ENCODE peak calls at places on chromosomes 4 and X, in five cellular contexts. F is HepG2, Z is A549, X is GM12878, S is H1. E is an unnamed sample.

GRCh38 chr4:145536044-145536443 is 54.4 kb downstream of the SMAD1 start:
- DNase-seq in F (no peak), Z (no peak), X (no peak), S (no peak), E (no peak)

GRCh38 chr4:21470531-21470930 is 478.0 kb downstream of the KCNIP4 start:
- DNase-seq in F (no peak), Z (no peak), X (no peak), S (no peak), E (no peak)

GRCh38 chr4:155371432-155372043 is 5.2 kb downstream of the MAP9 start:
- DNase-seq in F (no peak), Z (peak; percentile 21), X (no peak), S (no peak), E (peak; percentile 6)

GRCh38 chr4:40908702-40909362 is 159.1 kb downstream of the NSUN7 start:
- DNase-seq in F (peak; percentile 59), Z (peak; percentile 79), X (peak; percentile 40), S (peak; percentile 88), E (peak; percentile 80)

GRCh38 chrX:132876509-132876837 is 82.0 kb downstream of the HS6ST2 start:
- DNase-seq in F (no peak), Z (no peak), X (no peak), S (peak; percentile 45), E (no peak)

GRCh38 chr4:121977251-121978168 is 25.6 kb upstream of the TRPC3 start:
- DNase-seq in F (no peak), Z (peak; percentile 0), X (peak; percentile 56), S (no peak), E (no peak)

GRCh38 chr4:78544681-78545080 is 6.9 kb upstream of the ANXA3 start:
- DNase-seq in F (no peak), Z (no peak), X (no peak), S (no peak), E (no peak)

GRCh38 chrX:130756233-130756632 is 146.8 kb downstream of the ENOX2 start:
- DNase-seq in F (no peak), Z (no peak), X (no peak), S (no peak), E (no peak)

GRCh38 chr4:182073278-182073677 is 169.9 kb upstream of the TENM3 start:
- DNase-seq in F (no peak), Z (no peak), X (no peak), S (no peak), E (no peak)

GRCh38 chr4:128715616-128716015 is 93.9 kb upstream of the JADE1 start:
- DNase-seq in F (no peak), Z (no peak), X (no peak), S (no peak), E (no peak)

GRCh38 chrX:71634366-71634765 is 16.1 kb upstream of the CXCR3 start:
- DNase-seq in F (no peak), Z (no peak), X (no peak), S (no peak), E (no peak)

GRCh38 chr4:78379991-78380739 is 171.4 kb upstream of the ANXA3 start:
- DNase-seq in F (no peak), Z (peak; percentile 2), X (no peak), S (no peak), E (no peak)

GRCh38 chrX:71912156-71912555 is 1.5 kb downstream of the NHSL2 start:
- DNase-seq in F (no peak), Z (no peak), X (no peak), S (no peak), E (no peak)

GRCh38 chrX:123340691-123341090 is 156.6 kb downstream of the GRIA3 start:
- DNase-seq in F (no peak), Z (peak; percentile 66), X (no peak), S (no peak), E (no peak)

GRCh38 chrX:144681501-144681900 is 565.8 kb upstream of the SPANXN1 start:
- DNase-seq in F (no peak), Z (no peak), X (no peak), S (no peak), E (no peak)

GRCh38 chr4:159174645-159175147 is 71.8 kb downstream of the RAPGEF2 start:
- DNase-seq in F (no peak), Z (no peak), X (no peak), S (no peak), E (no peak)

GRCh38 chr4:2591189-2591588 is 54.7 kb downstream of the FAM193A start:
- DNase-seq in F (no peak), Z (no peak), X (no peak), S (no peak), E (no peak)

GRCh38 chrX:42396136-42396535 is 381.8 kb downstream of the PPP1R2C start:
- DNase-seq in F (no peak), Z (no peak), X (no peak), S (no peak), E (no peak)

GRCh38 chrX:68693481-68694410 is 46.3 kb downstream of the STARD8 start:
- DNase-seq in F (no peak), Z (no peak), X (no peak), S (peak; percentile 71), E (peak; percentile 87)

GRCh38 chr4:40357738-40358137 is 22.6 kb downstream of the CHRNA9 start:
- DNase-seq in F (no peak), Z (no peak), X (no peak), S (no peak), E (no peak)

GRCh38 chr4:52402582-52402981 is 256.5 kb downstream of the USP46 start:
- DNase-seq in F (no peak), Z (no peak), X (no peak), S (no peak), E (no peak)

GRCh38 chr4:84338367-84338766 is 160.7 kb downstream of the NKX6-1 start:
- DNase-seq in F (no peak), Z (no peak), X (no peak), S (no peak), E (no peak)

GRCh38 chrX:108396188-108396885 is 41.9 kb downstream of the COL4A6 start:
- DNase-seq in F (peak; percentile 17), Z (peak; percentile 69), X (no peak), S (no peak), E (no peak)

GRCh38 chr4:177494791-177495190 is 52.6 kb upstream of the AGA start:
- DNase-seq in F (no peak), Z (no peak), X (no peak), S (no peak), E (no peak)

GRCh38 chr4:3342182-3342854 is 49.5 kb downstream of the RGS12 start:
- DNase-seq in F (peak; percentile 85), Z (peak; percentile 70), X (no peak), S (no peak), E (no peak)

GRCh38 chr4:9944431-9945425 is 76.6 kb downstream of the SLC2A9 start:
- DNase-seq in F (no peak), Z (no peak), X (no peak), S (peak; percentile 22), E (no peak)

GRCh38 chr4:86968477-86969015 is 33.7 kb downstream of the AFF1 start:
- DNase-seq in F (no peak), Z (no peak), X (no peak), S (no peak), E (no peak)

GRCh38 chrX:43481601-43482000 is 174.5 kb upstream of the MAOA start:
- DNase-seq in F (no peak), Z (no peak), X (no peak), S (no peak), E (no peak)

GRCh38 chrX:9927638-9928037 is 39.5 kb upstream of the CLDN34 start:
- DNase-seq in F (no peak), Z (no peak), X (no peak), S (no peak), E (no peak)

GRCh38 chrX:24282381-24283121 is 31.3 kb downstream of the SUPT20HL2 start:
- DNase-seq in F (no peak), Z (no peak), X (no peak), S (no peak), E (no peak)

GRCh38 chr4:158170691-158171455 is 2.0 kb downstream of the GASK1B start:
- DNase-seq in F (peak; percentile 55), Z (no peak), X (no peak), S (peak; percentile 86), E (peak; percentile 31)

DNA sequence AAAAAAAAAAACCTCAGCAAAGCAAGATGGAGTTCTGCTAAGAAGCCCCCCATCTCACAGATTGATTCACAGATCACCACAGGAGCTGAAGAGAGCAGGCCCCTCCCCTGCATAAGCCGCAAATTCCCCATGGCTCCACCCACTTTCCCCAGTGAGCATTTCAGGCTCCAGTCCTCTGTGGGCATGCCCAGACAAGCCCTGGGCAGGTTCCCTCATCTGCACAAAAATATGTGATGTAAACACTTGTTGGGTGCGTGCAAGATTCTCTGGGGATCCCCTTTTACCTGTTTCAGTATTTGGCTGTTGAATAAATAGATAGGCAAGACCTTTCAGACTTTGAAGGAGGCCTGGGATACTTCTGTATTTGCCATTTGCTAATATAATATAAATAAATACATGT is 514.3 kb downstream of the PCDH7 start:
- DNase-seq in F (no peak), Z (peak; percentile 5), X (peak; percentile 3), S (no peak), E (no peak)
- TF ChIP-seq KDM1A in F (no peak), Z (no peak), X (no peak), S (no peak), E (no peak)

DNA sequence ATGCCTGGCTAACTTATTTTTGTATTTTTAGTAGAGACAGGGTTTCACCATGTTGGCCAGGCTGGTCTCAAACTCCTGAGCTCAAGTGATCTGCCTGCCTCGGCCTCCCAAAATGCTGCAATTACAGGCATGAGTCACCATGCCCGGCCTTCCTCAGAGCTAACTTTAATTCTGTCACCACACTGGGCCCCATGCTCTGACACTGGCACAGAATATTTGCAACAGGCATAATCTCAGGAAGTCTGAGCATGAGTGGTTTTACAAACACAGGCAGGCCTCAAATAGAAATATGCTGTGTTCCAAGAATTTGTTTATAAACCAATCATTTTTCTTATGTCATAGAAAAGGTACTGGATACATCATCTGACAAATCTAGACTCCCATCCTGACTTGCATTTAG is 32.7 kb upstream of the FAM9C start:
- DNase-seq in F (no peak), Z (no peak), X (no peak), S (no peak), E (no peak)
- TF ChIP-seq KDM1A in F (no peak), Z (no peak), X (no peak), S (no peak), E (no peak)

DNA sequence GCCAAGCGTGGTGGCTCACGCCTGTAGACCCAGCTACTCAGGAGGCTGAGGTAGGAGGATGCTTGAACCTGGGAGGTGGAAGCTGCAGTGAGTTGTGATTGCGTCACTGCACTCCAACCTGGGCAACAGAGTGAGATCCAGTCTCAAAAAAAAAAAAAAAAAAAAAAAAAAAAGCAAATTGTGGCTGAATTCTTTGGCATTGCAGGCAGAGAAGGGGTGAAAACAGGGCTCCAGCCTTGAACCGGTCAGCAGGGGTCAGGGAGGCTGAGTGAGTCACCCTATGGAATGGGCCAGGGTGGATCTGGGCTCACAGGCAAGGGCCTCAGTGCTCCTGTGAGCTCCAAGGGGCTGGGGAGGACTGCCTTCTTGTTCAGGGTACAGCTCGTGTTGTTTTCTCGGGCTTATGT is 13.2 kb upstream of the FAM3A start:
- DNase-seq in F (peak; percentile 45), Z (peak; percentile 80), X (no peak), S (no peak), E (no peak)
- TF ChIP-seq KDM1A in F (no peak), Z (no peak), X (no peak), S (no peak), E (no peak)

DNA sequence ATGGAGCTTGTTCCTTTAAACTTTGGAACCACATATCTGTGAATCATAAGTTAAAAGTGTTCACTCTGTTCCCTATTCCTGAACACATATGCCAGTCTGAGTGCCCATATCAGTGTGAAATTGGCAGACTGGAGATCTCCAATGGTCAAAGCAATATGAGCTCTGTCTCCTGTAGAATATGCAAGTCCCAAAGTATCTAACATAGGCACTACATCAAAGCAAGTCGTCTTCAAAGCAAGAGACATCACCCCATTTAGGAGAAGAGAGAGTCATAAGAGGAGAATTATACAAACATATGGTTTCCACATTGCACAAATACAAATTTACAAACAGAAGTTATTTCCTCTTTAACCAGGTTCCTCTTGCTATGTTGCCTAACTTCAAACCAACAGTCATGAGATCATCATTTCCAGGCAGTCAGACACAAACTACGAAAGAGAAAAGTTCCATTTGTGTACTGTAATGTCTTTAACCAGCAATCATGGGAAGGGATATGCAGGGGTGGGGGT is 9.9 kb upstream of the GK start:
- DNase-seq in F (peak; percentile 87), Z (no peak), X (no peak), S (no peak), E (no peak)
- TF ChIP-seq KDM1A in F (no peak), Z (no peak), X (no peak), S (no peak), E (no peak)

E was measured in K562.